ENCODE peak calls at places on chromosomes 3 and 15, in nine cellular contexts. One of them, this sample, is unnamed.
A peak's percentile ranks its signal among the peaks of the same experiment; 100 is the strongest.

GRCh38 chr15:94607176-94607654 is 375.9 kb downstream of the MCTP2 start:
- DNase-seq in sigmoid colon: peak; percentile 83
- DNase-seq in nephron progenitor cell: no peak
- DNase-seq in MM.1S: no peak
- DNase-seq in esophagus squamous epithelium: no peak
- DNase-seq in transverse colon: peak; percentile 17
- DNase-seq in IMR-90: no peak
- DNase-seq in fibroblast of mammary gland: no peak
- DNase-seq in type B pancreatic cell: no peak
- DNase-seq in this sample: no peak

GRCh38 chr3:30135190-30135589 is 471.2 kb upstream of the TGFBR2 start:
- DNase-seq in sigmoid colon: no peak
- DNase-seq in transverse colon: no peak
- DNase-seq in fibroblast of mammary gland: peak; percentile 35
- DNase-seq in MM.1S: no peak
- DNase-seq in IMR-90: no peak
- DNase-seq in esophagus squamous epithelium: no peak
- DNase-seq in type B pancreatic cell: no peak
- DNase-seq in nephron progenitor cell: no peak
- DNase-seq in this sample: no peak

GRCh38 chr3:19934098-19934566 is at the start of gene EFHB:
- DNase-seq in transverse colon: peak; percentile 63
- DNase-seq in type B pancreatic cell: no peak
- DNase-seq in fibroblast of mammary gland: peak; percentile 16
- DNase-seq in esophagus squamous epithelium: no peak
- DNase-seq in IMR-90: peak; percentile 10
- DNase-seq in nephron progenitor cell: peak; percentile 68
- DNase-seq in MM.1S: no peak
- DNase-seq in sigmoid colon: no peak
- DNase-seq in this sample: no peak

GRCh38 chr3:142269777-142270176 is 44.4 kb upstream of the GK5 start:
- DNase-seq in nephron progenitor cell: no peak
- DNase-seq in MM.1S: no peak
- DNase-seq in transverse colon: no peak
- DNase-seq in sigmoid colon: no peak
- DNase-seq in fibroblast of mammary gland: no peak
- DNase-seq in IMR-90: no peak
- DNase-seq in esophagus squamous epithelium: no peak
- DNase-seq in type B pancreatic cell: no peak
- DNase-seq in this sample: no peak

GRCh38 chr3:117687096-117687495 is 977.5 kb downstream of the TUSC7 start:
- DNase-seq in IMR-90: no peak
- DNase-seq in MM.1S: no peak
- DNase-seq in esophagus squamous epithelium: no peak
- DNase-seq in sigmoid colon: no peak
- DNase-seq in transverse colon: no peak
- DNase-seq in fibroblast of mammary gland: no peak
- DNase-seq in nephron progenitor cell: no peak
- DNase-seq in type B pancreatic cell: no peak
- DNase-seq in this sample: no peak

GRCh38 chr3:38468811-38469210 is 15.1 kb downstream of the ACVR2B start:
- DNase-seq in transverse colon: peak; percentile 29
- DNase-seq in fibroblast of mammary gland: no peak
- DNase-seq in esophagus squamous epithelium: no peak
- DNase-seq in sigmoid colon: no peak
- DNase-seq in MM.1S: no peak
- DNase-seq in type B pancreatic cell: no peak
- DNase-seq in IMR-90: no peak
- DNase-seq in nephron progenitor cell: no peak
- DNase-seq in this sample: no peak

GRCh38 chr15:67080900-67081431 is 15.6 kb downstream of the SMAD3 start:
- DNase-seq in transverse colon: no peak
- DNase-seq in nephron progenitor cell: no peak
- DNase-seq in IMR-90: peak; percentile 84
- DNase-seq in MM.1S: peak; percentile 57
- DNase-seq in esophagus squamous epithelium: peak; percentile 60
- DNase-seq in fibroblast of mammary gland: peak; percentile 95
- DNase-seq in sigmoid colon: peak; percentile 77
- DNase-seq in type B pancreatic cell: no peak
- DNase-seq in this sample: peak; percentile 80

GRCh38 chr3:181009225-181009624 is 19.7 kb upstream of the DNAJC19 start:
- DNase-seq in fibroblast of mammary gland: no peak
- DNase-seq in transverse colon: no peak
- DNase-seq in esophagus squamous epithelium: no peak
- DNase-seq in type B pancreatic cell: no peak
- DNase-seq in IMR-90: no peak
- DNase-seq in MM.1S: no peak
- DNase-seq in nephron progenitor cell: no peak
- DNase-seq in sigmoid colon: no peak
- DNase-seq in this sample: no peak

GRCh38 chr3:126166009-126166408 is 14.4 kb downstream of the ALDH1L1 start:
- DNase-seq in esophagus squamous epithelium: no peak
- DNase-seq in sigmoid colon: no peak
- DNase-seq in MM.1S: no peak
- DNase-seq in fibroblast of mammary gland: no peak
- DNase-seq in nephron progenitor cell: no peak
- DNase-seq in IMR-90: no peak
- DNase-seq in type B pancreatic cell: no peak
- DNase-seq in transverse colon: no peak
- DNase-seq in this sample: no peak

GRCh38 chr3:62415312-62415791 is 42.0 kb upstream of the FEZF2 start:
- DNase-seq in fibroblast of mammary gland: no peak
- DNase-seq in MM.1S: no peak
- DNase-seq in sigmoid colon: no peak
- DNase-seq in esophagus squamous epithelium: no peak
- DNase-seq in nephron progenitor cell: peak; percentile 23
- DNase-seq in transverse colon: no peak
- DNase-seq in IMR-90: no peak
- DNase-seq in type B pancreatic cell: no peak
- DNase-seq in this sample: no peak

GRCh38 chr3:119891944-119892721 is 110.2 kb downstream of the NR1I2 start:
- DNase-seq in IMR-90: peak; percentile 71
- DNase-seq in sigmoid colon: no peak
- DNase-seq in fibroblast of mammary gland: peak; percentile 80
- DNase-seq in transverse colon: peak; percentile 15
- DNase-seq in MM.1S: peak; percentile 64
- DNase-seq in type B pancreatic cell: no peak
- DNase-seq in nephron progenitor cell: peak; percentile 36
- DNase-seq in esophagus squamous epithelium: no peak
- DNase-seq in this sample: peak; percentile 19

GRCh38 chr15:32737246-32737757 is 19.5 kb downstream of the GREM1 start:
- DNase-seq in transverse colon: no peak
- DNase-seq in type B pancreatic cell: no peak
- DNase-seq in MM.1S: no peak
- DNase-seq in nephron progenitor cell: no peak
- DNase-seq in esophagus squamous epithelium: no peak
- DNase-seq in fibroblast of mammary gland: no peak
- DNase-seq in IMR-90: peak; percentile 65
- DNase-seq in sigmoid colon: no peak
- DNase-seq in this sample: no peak

GRCh38 chr15:32736351-32737061 is 18.7 kb downstream of the GREM1 start:
- DNase-seq in sigmoid colon: no peak
- DNase-seq in IMR-90: peak; percentile 58
- DNase-seq in esophagus squamous epithelium: no peak
- DNase-seq in fibroblast of mammary gland: no peak
- DNase-seq in MM.1S: no peak
- DNase-seq in transverse colon: no peak
- DNase-seq in nephron progenitor cell: no peak
- DNase-seq in type B pancreatic cell: no peak
- DNase-seq in this sample: no peak

GRCh38 chr15:32738677-32739076 is 20.9 kb downstream of the GREM1 start:
- DNase-seq in fibroblast of mammary gland: no peak
- DNase-seq in MM.1S: no peak
- DNase-seq in nephron progenitor cell: no peak
- DNase-seq in type B pancreatic cell: no peak
- DNase-seq in sigmoid colon: no peak
- DNase-seq in IMR-90: peak; percentile 60
- DNase-seq in esophagus squamous epithelium: no peak
- DNase-seq in transverse colon: no peak
- DNase-seq in this sample: no peak

GRCh38 chr15:32733276-32733675 is 15.5 kb downstream of the GREM1 start:
- DNase-seq in sigmoid colon: no peak
- DNase-seq in nephron progenitor cell: no peak
- DNase-seq in esophagus squamous epithelium: no peak
- DNase-seq in IMR-90: no peak
- DNase-seq in type B pancreatic cell: no peak
- DNase-seq in transverse colon: no peak
- DNase-seq in fibroblast of mammary gland: no peak
- DNase-seq in MM.1S: no peak
- DNase-seq in this sample: no peak

DNA sequence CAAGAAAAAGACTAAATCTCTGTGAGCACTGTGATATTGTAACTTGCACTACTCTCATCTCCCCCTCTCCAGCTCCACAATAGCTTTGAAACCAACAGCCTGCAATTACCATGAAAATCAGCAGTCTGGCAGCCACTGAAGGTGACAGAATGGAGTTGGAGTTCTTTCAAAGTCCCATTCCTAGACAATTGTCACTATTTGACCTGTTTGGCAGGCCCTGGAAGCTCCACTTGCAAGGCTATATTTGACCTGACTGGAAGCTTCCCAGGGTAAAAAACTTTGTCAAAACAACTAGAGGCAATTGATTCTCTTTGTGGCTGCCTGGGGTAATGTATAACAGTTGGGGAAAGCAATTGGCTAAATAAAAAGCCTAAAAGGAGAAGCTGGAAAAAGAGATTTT is 18.1 kb downstream of the GREM1 start:
- DNase-seq in MM.1S: no peak
- DNase-seq in nephron progenitor cell: no peak
- DNase-seq in type B pancreatic cell: no peak
- DNase-seq in IMR-90: no peak
- DNase-seq in esophagus squamous epithelium: no peak
- DNase-seq in sigmoid colon: no peak
- DNase-seq in fibroblast of mammary gland: no peak
- DNase-seq in transverse colon: no peak
- DNase-seq in this sample: no peak
- TF ChIP-seq CTCF in MM.1S: no peak
- TF ChIP-seq CTCF in nephron progenitor cell: no peak
- TF ChIP-seq CTCF in type B pancreatic cell: no peak
- TF ChIP-seq CTCF in IMR-90: no peak
- TF ChIP-seq CTCF in esophagus squamous epithelium: no peak
- TF ChIP-seq CTCF in sigmoid colon: no peak
- TF ChIP-seq CTCF in fibroblast of mammary gland: no peak
- TF ChIP-seq CTCF in transverse colon: no peak
- TF ChIP-seq CTCF in this sample: no peak

GRCh38 chr15:81323944-81324881 is at the start of gene STARD5:
- DNase-seq in nephron progenitor cell: peak; percentile 99
- DNase-seq in sigmoid colon: peak; percentile 99
- DNase-seq in transverse colon: peak; percentile 100
- DNase-seq in fibroblast of mammary gland: peak; percentile 94
- DNase-seq in type B pancreatic cell: peak; percentile 97
- DNase-seq in MM.1S: peak; percentile 99
- DNase-seq in esophagus squamous epithelium: peak; percentile 92
- DNase-seq in IMR-90: peak; percentile 96
- DNase-seq in this sample: peak; percentile 98

GRCh38 chr15:81321667-81322066 is 2.3 kb downstream of the STARD5 start:
- DNase-seq in IMR-90: no peak
- DNase-seq in esophagus squamous epithelium: no peak
- DNase-seq in type B pancreatic cell: no peak
- DNase-seq in sigmoid colon: no peak
- DNase-seq in nephron progenitor cell: no peak
- DNase-seq in fibroblast of mammary gland: no peak
- DNase-seq in transverse colon: no peak
- DNase-seq in MM.1S: no peak
- DNase-seq in this sample: no peak

GRCh38 chr15:81322708-81323253 is 1.2 kb downstream of the STARD5 start:
- DNase-seq in MM.1S: peak; percentile 72
- DNase-seq in sigmoid colon: no peak
- DNase-seq in IMR-90: no peak
- DNase-seq in esophagus squamous epithelium: no peak
- DNase-seq in transverse colon: peak; percentile 64
- DNase-seq in type B pancreatic cell: no peak
- DNase-seq in fibroblast of mammary gland: no peak
- DNase-seq in nephron progenitor cell: no peak
- DNase-seq in this sample: no peak

GRCh38 chr15:81326466-81327212 is 2.7 kb upstream of the STARD5 start:
- DNase-seq in MM.1S: peak; percentile 46
- DNase-seq in esophagus squamous epithelium: no peak
- DNase-seq in type B pancreatic cell: no peak
- DNase-seq in nephron progenitor cell: no peak
- DNase-seq in IMR-90: peak; percentile 38
- DNase-seq in sigmoid colon: no peak
- DNase-seq in fibroblast of mammary gland: peak; percentile 46
- DNase-seq in transverse colon: no peak
- DNase-seq in this sample: no peak

GRCh38 chr15:81323559-81323943 is 390 bp downstream of the STARD5 start:
- DNase-seq in MM.1S: no peak
- DNase-seq in IMR-90: no peak
- DNase-seq in nephron progenitor cell: no peak
- DNase-seq in transverse colon: no peak
- DNase-seq in sigmoid colon: no peak
- DNase-seq in esophagus squamous epithelium: no peak
- DNase-seq in fibroblast of mammary gland: no peak
- DNase-seq in type B pancreatic cell: no peak
- DNase-seq in this sample: no peak
- TF ChIP-seq CTCF in MM.1S: no peak
- TF ChIP-seq CTCF in IMR-90: no peak
- TF ChIP-seq CTCF in nephron progenitor cell: no peak
- TF ChIP-seq CTCF in transverse colon: no peak
- TF ChIP-seq CTCF in sigmoid colon: no peak
- TF ChIP-seq CTCF in esophagus squamous epithelium: no peak
- TF ChIP-seq CTCF in fibroblast of mammary gland: no peak
- TF ChIP-seq CTCF in type B pancreatic cell: no peak
- TF ChIP-seq CTCF in this sample: no peak

DNA sequence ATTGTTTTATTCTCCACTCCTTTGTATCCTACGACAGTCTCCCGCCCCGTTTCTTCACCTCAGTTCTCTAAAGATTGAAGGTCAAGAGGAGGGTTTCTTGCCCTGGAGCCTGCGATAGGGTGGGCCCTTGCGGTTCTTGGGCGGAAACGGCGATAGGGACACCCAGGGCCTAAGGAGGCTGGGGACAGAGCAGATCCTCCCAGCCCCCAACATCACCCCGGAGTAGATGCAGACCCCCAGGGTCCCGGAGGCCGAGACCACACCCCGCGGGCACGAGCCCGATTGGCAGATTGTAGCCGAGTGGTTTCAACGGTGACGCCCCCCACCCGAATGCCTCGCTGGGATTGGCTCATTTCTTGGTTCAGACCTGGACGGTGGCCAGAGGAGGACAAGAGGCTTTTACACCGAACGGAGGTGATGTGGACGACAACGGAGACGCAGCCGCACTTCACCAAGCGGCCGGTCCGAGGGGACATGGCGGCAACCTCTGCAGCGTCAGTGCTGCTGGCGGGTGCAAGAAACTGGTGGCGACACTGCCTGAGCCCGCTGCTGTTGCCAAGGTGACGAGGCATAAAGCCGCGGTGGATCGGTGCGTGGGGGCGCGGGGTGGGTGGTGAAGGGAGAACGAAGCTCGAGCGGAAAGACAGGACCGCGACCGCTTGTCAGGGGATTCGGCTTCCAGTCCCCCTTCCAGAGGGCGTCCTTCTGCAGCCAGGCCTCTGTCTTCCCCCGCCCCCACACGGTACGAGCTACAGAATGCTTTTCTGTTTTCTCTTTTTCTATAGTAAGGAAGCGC is 19.0 kb upstream of the MCF2L2 start:
- DNase-seq in fibroblast of mammary gland: peak; percentile 70
- DNase-seq in type B pancreatic cell: peak; percentile 95
- DNase-seq in IMR-90: peak; percentile 67
- DNase-seq in MM.1S: peak; percentile 97
- DNase-seq in sigmoid colon: peak; percentile 92
- DNase-seq in transverse colon: peak; percentile 87
- DNase-seq in nephron progenitor cell: peak; percentile 92
- DNase-seq in esophagus squamous epithelium: peak; percentile 29
- DNase-seq in this sample: peak; percentile 90
- TF ChIP-seq CTCF in fibroblast of mammary gland: no peak
- TF ChIP-seq CTCF in type B pancreatic cell: no peak
- TF ChIP-seq CTCF in IMR-90: no peak
- TF ChIP-seq CTCF in MM.1S: no peak
- TF ChIP-seq CTCF in sigmoid colon: no peak
- TF ChIP-seq CTCF in transverse colon: no peak
- TF ChIP-seq CTCF in nephron progenitor cell: no peak
- TF ChIP-seq CTCF in esophagus squamous epithelium: no peak
- TF ChIP-seq CTCF in this sample: peak; percentile 0

GRCh38 chr15:92938387-92938786 is 38.3 kb downstream of the CHD2 start:
- DNase-seq in transverse colon: no peak
- DNase-seq in IMR-90: no peak
- DNase-seq in nephron progenitor cell: no peak
- DNase-seq in fibroblast of mammary gland: no peak
- DNase-seq in sigmoid colon: no peak
- DNase-seq in MM.1S: no peak
- DNase-seq in type B pancreatic cell: no peak
- DNase-seq in esophagus squamous epithelium: no peak
- DNase-seq in this sample: no peak
- TF ChIP-seq CTCF in transverse colon: peak; percentile 46
- TF ChIP-seq CTCF in IMR-90: peak; percentile 8
- TF ChIP-seq CTCF in nephron progenitor cell: peak; percentile 32
- TF ChIP-seq CTCF in fibroblast of mammary gland: peak; percentile 19
- TF ChIP-seq CTCF in sigmoid colon: no peak
- TF ChIP-seq CTCF in MM.1S: peak; percentile 23
- TF ChIP-seq CTCF in type B pancreatic cell: peak; percentile 71
- TF ChIP-seq CTCF in esophagus squamous epithelium: no peak
- TF ChIP-seq CTCF in this sample: no peak